ENCODE peak calls at places on chromosomes 4 and X, in four cellular contexts. T is K562, G is A549, O is IMR-90. N is an unnamed sample.

GRCh38 chr4:149999485-150000074 is 78.7 kb upstream of the DCLK2 start:
- DNase-seq in T (no peak), G (peak; percentile 77), O (peak; percentile 87), N (no peak)

GRCh38 chrX:84865113-84865512 is 138.6 kb upstream of the APOOL start:
- DNase-seq in T (no peak), G (no peak), O (no peak), N (no peak)

GRCh38 chr4:156654410-156654809 is 317.2 kb downstream of the PDGFC start:
- DNase-seq in T (no peak), G (no peak), O (no peak), N (no peak)

GRCh38 chrX:41491267-41492004 is 44.3 kb downstream of the NYX start:
- DNase-seq in T (no peak), G (peak; percentile 49), O (peak; percentile 96), N (no peak)

GRCh38 chr4:74640111-74640903 is 154.0 kb downstream of the BTC start:
- DNase-seq in T (no peak), G (no peak), O (peak; percentile 92), N (no peak)

GRCh38 chr4:94491322-94491721 is 39.6 kb downstream of the PDLIM5 start:
- DNase-seq in T (no peak), G (no peak), O (peak; percentile 52), N (no peak)

GRCh38 chr4:41204400-41204978 is 9.9 kb downstream of the APBB2 start:
- DNase-seq in T (no peak), G (peak; percentile 9), O (peak; percentile 83), N (no peak)

GRCh38 chr4:38583102-38583501 is 80.9 kb upstream of the KLF3 start:
- DNase-seq in T (no peak), G (no peak), O (no peak), N (no peak)

GRCh38 chr4:185304944-185305690 is 90.6 kb downstream of the LRP2BP start:
- DNase-seq in T (no peak), G (peak; percentile 20), O (peak; percentile 25), N (peak; percentile 68)

GRCh38 chr4:35835893-35836292 is 408.4 kb downstream of the ARAP2 start:
- DNase-seq in T (no peak), G (no peak), O (no peak), N (no peak)

GRCh38 chr4:138499627-138500026 is 257.5 kb upstream of the SLC7A11 start:
- DNase-seq in T (no peak), G (no peak), O (no peak), N (no peak)

GRCh38 chr4:93658443-93658842 is 170.1 kb upstream of the ATOH1 start:
- DNase-seq in T (no peak), G (no peak), O (peak; percentile 19), N (no peak)

GRCh38 chr4:87622303-87622702 is 14.0 kb downstream of the DSPP start:
- DNase-seq in T (no peak), G (no peak), O (no peak), N (no peak)

GRCh38 chr4:3480528-3481112 is 17.5 kb downstream of the DOK7 start:
- DNase-seq in T (peak; percentile 90), G (peak; percentile 67), O (peak; percentile 63), N (no peak)

GRCh38 chrX:20309796-20310195 is 43.1 kb upstream of the RPS6KA3 start:
- DNase-seq in T (no peak), G (no peak), O (peak; percentile 73), N (no peak)

GRCh38 chr4:180926277-180926676 is 1316.9 kb upstream of the TENM3 start:
- DNase-seq in T (no peak), G (no peak), O (no peak), N (no peak)

GRCh38 chr4:181528570-181529184 is 714.5 kb upstream of the TENM3 start:
- DNase-seq in T (peak; percentile 25), G (peak; percentile 55), O (peak; percentile 73), N (peak; percentile 8)

GRCh38 chr4:23279377-23279988 is 586.7 kb downstream of the GBA3 start:
- DNase-seq in T (no peak), G (no peak), O (no peak), N (no peak)
- TF ChIP-seq ELK1 in T (no peak), G (no peak), O (no peak), N (no peak)

DNA sequence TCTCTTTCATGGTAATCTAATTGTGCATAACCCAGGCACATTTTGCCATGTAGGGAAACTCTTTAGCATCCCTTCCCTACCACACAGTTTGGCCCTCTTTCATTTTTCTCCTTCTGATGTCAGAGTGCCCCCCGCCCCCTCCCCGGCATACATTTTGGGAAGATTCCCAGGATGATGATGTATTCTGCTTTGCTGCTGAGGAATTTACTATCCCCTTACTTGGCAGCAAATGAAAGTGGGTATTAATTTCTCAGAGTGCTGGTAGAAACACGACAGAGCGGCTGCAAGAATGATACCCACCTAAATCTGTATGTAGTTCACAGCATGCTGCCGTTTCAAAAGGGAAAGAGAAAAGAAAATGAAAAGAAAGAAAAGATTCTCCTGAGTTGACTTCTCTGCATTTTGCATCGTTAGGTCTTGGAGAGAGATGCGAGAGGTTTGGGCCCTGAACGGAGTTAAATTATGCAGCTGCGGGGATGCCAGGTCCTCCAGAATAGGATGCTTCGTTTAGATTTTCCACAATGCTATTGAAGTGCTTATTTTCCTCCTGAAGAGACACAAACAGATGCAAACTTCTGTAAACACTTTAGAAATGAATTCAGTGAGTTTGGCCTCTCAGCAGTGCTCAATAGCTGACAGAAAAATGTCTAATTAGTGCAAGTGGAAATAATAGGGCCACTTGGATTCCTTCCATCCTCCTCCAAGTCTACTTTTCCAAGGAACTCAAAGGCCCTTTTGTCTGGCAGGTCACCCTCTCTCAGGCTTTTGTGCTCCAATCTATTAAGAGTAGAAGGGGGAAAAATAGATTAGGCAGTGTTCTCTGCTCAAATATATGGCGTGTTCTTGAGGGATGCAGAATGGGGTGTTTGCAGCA is 106.1 kb downstream of the ALPK1 start:
- DNase-seq in T (no peak), G (no peak), O (peak; percentile 24), N (no peak)
- TF ChIP-seq ELK1 in T (no peak), G (no peak), O (no peak), N (no peak)

GRCh38 chr4:79996950-79997349 is 76.1 kb downstream of the ANTXR2 start:
- DNase-seq in T (no peak), G (no peak), O (no peak), N (no peak)
- TF ChIP-seq ELK1 in T (no peak), G (no peak), O (no peak), N (no peak)

GRCh38 chr4:183356931-183357675 is 34.9 kb upstream of the CLDN24 start:
- DNase-seq in T (no peak), G (no peak), O (no peak), N (no peak)

GRCh38 chr4:183364025-183364424 is 41.8 kb upstream of the CLDN24 start:
- DNase-seq in T (no peak), G (no peak), O (no peak), N (no peak)

GRCh38 chr4:183362916-183363542 is 40.8 kb upstream of the CLDN24 start:
- DNase-seq in T (no peak), G (no peak), O (peak; percentile 57), N (no peak)

GRCh38 chr4:183362036-183362435 is 39.8 kb upstream of the CLDN24 start:
- DNase-seq in T (no peak), G (no peak), O (no peak), N (no peak)

DNA sequence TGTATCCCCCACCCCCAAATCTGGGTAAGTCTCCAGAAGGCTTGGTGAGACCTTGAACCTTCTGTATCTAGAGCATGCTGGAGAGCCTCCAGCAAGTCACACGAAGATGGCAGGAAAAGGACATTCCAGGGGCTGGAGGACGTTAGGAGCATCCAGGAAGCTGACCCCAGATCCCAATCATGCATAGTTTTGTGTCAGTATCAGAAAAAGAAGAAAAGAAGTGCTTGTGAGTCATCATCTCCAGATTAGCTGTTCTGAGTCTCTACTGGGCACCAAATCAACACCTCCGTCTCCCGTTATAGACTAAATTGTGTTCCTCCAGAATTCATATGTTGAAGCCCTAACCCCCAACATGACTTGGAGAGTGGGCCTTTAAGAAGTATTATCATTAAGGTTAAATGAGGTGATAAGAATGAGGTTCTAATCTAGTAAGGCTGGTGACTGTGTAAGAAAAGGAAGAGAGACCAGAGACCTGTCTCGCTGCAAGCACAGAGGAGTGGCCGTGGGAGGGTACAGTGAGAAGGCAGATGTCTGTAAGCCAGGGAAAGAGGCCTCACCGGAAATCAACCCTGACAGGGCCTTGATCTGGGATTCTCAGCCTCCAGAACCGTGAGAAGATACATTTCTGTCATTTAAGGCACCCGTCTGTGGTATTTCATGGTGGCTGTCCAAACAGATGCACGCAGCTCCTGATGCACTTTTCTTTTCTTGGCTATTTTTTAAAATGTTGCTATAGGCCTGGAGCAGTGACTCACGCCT is 38.1 kb upstream of the CLDN24 start:
- DNase-seq in T (no peak), G (no peak), O (peak; percentile 23), N (no peak)
- TF ChIP-seq ELK1 in T (no peak), G (no peak), O (no peak), N (no peak)

GRCh38 chrX:34805951-34806350 is 136.6 kb upstream of the FAM47B start:
- DNase-seq in T (no peak), G (no peak), O (no peak), N (no peak)

GRCh38 chrX:34810911-34811310 is 131.7 kb upstream of the FAM47B start:
- DNase-seq in T (no peak), G (no peak), O (no peak), N (no peak)

GRCh38 chrX:34813618-34814017 is 129.0 kb upstream of the FAM47B start:
- DNase-seq in T (no peak), G (no peak), O (peak; percentile 70), N (no peak)

GRCh38 chrX:34809096-34809495 is 133.5 kb upstream of the FAM47B start:
- DNase-seq in T (no peak), G (no peak), O (no peak), N (no peak)

DNA sequence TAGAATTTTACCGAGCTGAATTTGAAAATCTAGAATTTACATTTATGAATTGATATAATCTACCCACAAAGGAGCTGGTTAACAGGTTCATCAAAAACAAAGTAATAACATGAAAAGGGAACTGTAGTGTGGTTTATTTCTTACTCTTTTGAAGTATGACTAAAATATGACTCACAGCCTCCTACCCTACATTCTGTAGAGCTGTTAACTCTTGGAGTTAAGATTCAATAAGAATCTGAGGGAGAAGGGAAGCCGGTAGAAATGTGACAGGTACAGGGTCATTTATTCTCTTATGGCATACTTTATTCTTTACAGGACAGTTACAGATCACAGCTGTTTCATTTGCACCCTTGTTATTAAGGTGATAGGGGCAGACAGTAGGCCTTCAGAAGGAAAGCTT is 132.2 kb upstream of the FAM47B start:
- DNase-seq in T (no peak), G (no peak), O (peak; percentile 60), N (no peak)
- TF ChIP-seq ELK1 in T (no peak), G (no peak), O (no peak), N (no peak)

DNA sequence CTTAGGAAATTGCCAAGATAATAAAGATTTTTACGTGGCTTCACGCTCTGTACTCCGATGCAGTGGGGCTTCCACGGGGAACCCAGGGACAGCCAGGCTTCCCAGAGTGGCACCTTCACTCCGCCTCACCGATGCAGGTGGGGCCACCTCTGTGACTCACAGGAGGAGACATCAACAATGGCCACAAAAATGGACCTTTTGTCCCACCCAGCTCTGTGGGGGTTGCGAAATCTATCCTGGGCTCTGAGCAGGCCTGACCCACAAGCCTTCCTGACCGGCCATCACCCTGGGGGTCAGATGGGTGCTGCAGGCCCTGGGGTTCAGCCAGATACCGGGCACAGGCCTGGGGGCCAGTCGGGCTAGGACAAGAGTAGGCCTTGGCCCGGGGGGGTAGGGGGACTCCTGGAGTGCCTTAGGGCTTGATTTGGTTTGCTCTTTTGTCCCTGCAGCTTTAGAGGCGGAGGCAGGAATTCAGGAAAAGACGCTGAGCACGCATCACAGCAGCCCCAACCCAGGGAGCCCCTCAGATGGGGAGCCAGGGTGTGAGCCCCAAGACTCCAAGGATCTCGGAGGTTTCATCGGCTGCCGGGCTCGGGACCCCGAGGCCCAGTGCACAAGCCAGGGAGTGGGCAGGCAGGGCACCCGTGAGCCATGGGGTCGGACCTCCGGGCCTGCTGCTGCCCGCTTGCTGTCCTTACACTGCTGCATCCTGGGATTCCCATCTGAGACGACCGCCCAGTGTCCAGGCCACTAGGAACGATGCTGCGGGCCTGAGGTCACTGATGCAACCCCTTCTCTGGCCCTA is 136.5 kb upstream of the NKX1-1 start:
- DNase-seq in T (no peak), G (no peak), O (no peak), N (no peak)
- TF ChIP-seq ELK1 in T (no peak), G (no peak), O (no peak), N (no peak)